ENCODE peak calls at places on chromosomes 2 and 18, in five cellular contexts. K is activated CD4-positive, alpha-beta memory T cell treated with anti-CD3 and anti-CD28 coated beads for 36 hours; Q is M059J; T is GM23248; D is LHCN-M2. V is an unnamed sample.

GRCh38 chr2:122136071-122136470 is 380.6 kb downstream of the TSN start:
- DNase-seq in K (peak), Q (peak), T (peak), D (no peak), V (no peak)

GRCh38 chr2:47309952-47310800 is 92.8 kb upstream of the MSH2 start:
- DNase-seq in K (no peak), Q (no peak), T (peak), D (no peak), V (peak)

GRCh38 chr18:2847341-2848144 is 737 bp downstream of the EMILIN2 start:
- DNase-seq in K (peak), Q (no peak), T (peak), D (no peak), V (no peak)

GRCh38 chr2:40202798-40203400 is 249.0 kb downstream of the SLC8A1 start:
- DNase-seq in K (no peak), Q (peak), T (peak), D (peak), V (no peak)

GRCh38 chr2:55768991-55769390 is 75.3 kb upstream of the PNPT1 start:
- DNase-seq in K (no peak), Q (no peak), T (peak), D (no peak), V (no peak)

GRCh38 chr2:17373736-17374135 is 144.5 kb downstream of the RAD51AP2 start:
- DNase-seq in K (no peak), Q (peak), T (peak), D (peak), V (no peak)

GRCh38 chr18:57376503-57376902 is 24.1 kb downstream of the ST8SIA3 start:
- DNase-seq in K (no peak), Q (no peak), T (no peak), D (no peak), V (no peak)

GRCh38 chr2:226477221-226478120 is 322.1 kb downstream of the IRS1 start:
- DNase-seq in K (no peak), Q (no peak), T (peak), D (no peak), V (no peak)

GRCh38 chr18:47215554-47216138 is 35.8 kb downstream of the SKOR2 start:
- DNase-seq in K (peak), Q (peak), T (peak), D (peak), V (no peak)

GRCh38 chr2:148814143-148814852 is 60.7 kb upstream of the KIF5C start:
- DNase-seq in K (no peak), Q (peak), T (peak), D (peak), V (no peak)

GRCh38 chr2:14843507-14844204 is 211.1 kb downstream of the LRATD1 start:
- DNase-seq in K (no peak), Q (no peak), T (no peak), D (no peak), V (no peak)